ENCODE peak calls at places on chromosomes 4 and X, in four cellular contexts. H is H1, G is IMR-90, C is neuronal stem cell. J is an unnamed sample.

GRCh38 chr4:127055349-127055748 is 577.4 kb upstream of the INTU start:
- DNase-seq in H (no peak), G (peak), C (no peak), J (no peak)

GRCh38 chr4:113811329-113811728 is 49.8 kb upstream of the CAMK2D start:
- DNase-seq in H (no peak), G (no peak), C (no peak), J (no peak)

GRCh38 chr4:136918772-136919171 is 613.5 kb downstream of the PCDH18 start:
- DNase-seq in H (no peak), G (no peak), C (no peak), J (no peak)

GRCh38 chrX:9420513-9420912 is 44.3 kb upstream of the TBL1X start:
- DNase-seq in H (no peak), G (peak), C (no peak), J (no peak)

GRCh38 chrX:151983186-151983585 is 8.7 kb upstream of the GABRE start:
- DNase-seq in H (no peak), G (no peak), C (no peak), J (no peak)

GRCh38 chrX:77264490-77264889 is 182.7 kb upstream of the FGF16 start:
- DNase-seq in H (no peak), G (no peak), C (no peak), J (no peak)

GRCh38 chrX:13489451-13489850 is 80.0 kb upstream of the EGFL6 start:
- DNase-seq in H (no peak), G (peak), C (no peak), J (no peak)

GRCh38 chr4:10288830-10289533 is 168.2 kb downstream of the ZNF518B start:
- DNase-seq in H (no peak), G (no peak), C (no peak), J (no peak)

GRCh38 chr4:182307746-182308145 is 64.5 kb downstream of the TENM3 start:
- DNase-seq in H (no peak), G (peak), C (no peak), J (no peak)

GRCh38 chr4:149884046-149884445 is 68.4 kb upstream of the IQCM start:
- DNase-seq in H (no peak), G (no peak), C (no peak), J (no peak)

GRCh38 chr4:79198886-79199591 is 126.8 kb downstream of the NAA11 start:
- DNase-seq in H (no peak), G (no peak), C (no peak), J (no peak)

GRCh38 chr4:25658777-25659176 is 3.1 kb downstream of the SLC34A2 start:
- DNase-seq in H (no peak), G (no peak), C (no peak), J (no peak)

GRCh38 chrX:103101280-103102042 is 8.5 kb upstream of the NXF3 start:
- DNase-seq in H (no peak), G (no peak), C (no peak), J (no peak)

GRCh38 chr4:79653871-79654270 is 245.8 kb upstream of the GK2 start:
- DNase-seq in H (no peak), G (no peak), C (no peak), J (no peak)

GRCh38 chr4:11428701-11429571 is at the start of gene HS3ST1:
- DNase-seq in H (peak), G (peak), C (peak), J (peak)

GRCh38 chr4:98466868-98467599 is 191.4 kb downstream of the TSPAN5 start:
- DNase-seq in H (peak), G (peak), C (no peak), J (no peak)

GRCh38 chr4:53576218-53576617 is 15.1 kb downstream of the LNX1 start:
- DNase-seq in H (no peak), G (no peak), C (no peak), J (no peak)
- H3K23ac ChIP-seq in H (no peak), G (peak), C (no peak), J (no peak)

DNA sequence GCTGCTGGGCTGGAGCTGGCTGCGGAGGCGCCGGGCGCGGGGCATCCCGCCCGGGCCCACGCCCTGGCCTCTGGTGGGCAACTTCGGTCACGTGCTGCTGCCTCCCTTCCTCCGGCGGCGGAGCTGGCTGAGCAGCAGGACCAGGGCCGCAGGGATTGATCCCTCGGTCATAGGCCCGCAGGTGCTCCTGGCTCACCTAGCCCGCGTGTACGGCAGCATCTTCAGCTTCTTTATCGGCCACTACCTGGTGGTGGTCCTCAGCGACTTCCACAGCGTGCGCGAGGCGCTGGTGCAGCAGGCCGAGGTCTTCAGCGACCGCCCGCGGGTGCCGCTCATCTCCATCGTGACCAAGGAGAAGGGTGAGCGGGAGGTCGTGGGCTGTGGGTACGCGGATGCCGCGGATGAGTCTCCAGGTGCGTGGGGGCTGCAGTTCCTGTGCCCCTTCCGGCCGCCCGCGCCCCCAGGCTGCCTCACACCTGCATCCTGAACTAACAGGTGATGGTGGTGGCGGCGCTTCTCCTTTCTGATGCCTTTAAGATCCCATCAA is 499 bp downstream of the CYP2U1 start:
- DNase-seq in H (no peak), G (no peak), C (no peak), J (no peak)
- H3K23ac ChIP-seq in H (no peak), G (peak), C (peak), J (no peak)

DNA sequence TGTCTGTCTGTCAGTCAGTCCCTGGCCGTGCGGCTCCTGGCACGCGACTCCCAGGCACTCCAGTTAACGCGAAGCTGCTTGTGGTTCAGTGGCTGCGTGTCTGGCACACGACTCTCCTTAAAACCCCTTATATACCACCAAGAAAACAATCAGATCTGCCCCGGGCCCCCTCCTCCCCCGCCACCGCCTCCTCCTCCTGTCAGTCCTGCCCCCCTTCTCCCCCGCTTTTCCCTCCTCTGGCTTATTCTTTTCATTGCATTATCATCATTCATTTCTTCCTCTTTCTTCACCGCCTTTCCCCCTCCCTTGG is at the start of gene NEUROG2:
- DNase-seq in H (no peak), G (no peak), C (no peak), J (no peak)
- H3K23ac ChIP-seq in H (no peak), G (no peak), C (peak), J (no peak)

GRCh38 chrX:48903290-48903689 is 5.6 kb downstream of the PQBP1 start:
- DNase-seq in H (no peak), G (no peak), C (no peak), J (no peak)

GRCh38 chrX:48899078-48899410 is 1.3 kb downstream of the PQBP1 start:
- DNase-seq in H (no peak), G (no peak), C (no peak), J (no peak)

GRCh38 chrX:48902776-48903175 is 5.0 kb downstream of the PQBP1 start:
- DNase-seq in H (no peak), G (no peak), C (no peak), J (no peak)

GRCh38 chrX:48902135-48902534 is 4.4 kb downstream of the PQBP1 start:
- DNase-seq in H (no peak), G (no peak), C (no peak), J (no peak)

DNA sequence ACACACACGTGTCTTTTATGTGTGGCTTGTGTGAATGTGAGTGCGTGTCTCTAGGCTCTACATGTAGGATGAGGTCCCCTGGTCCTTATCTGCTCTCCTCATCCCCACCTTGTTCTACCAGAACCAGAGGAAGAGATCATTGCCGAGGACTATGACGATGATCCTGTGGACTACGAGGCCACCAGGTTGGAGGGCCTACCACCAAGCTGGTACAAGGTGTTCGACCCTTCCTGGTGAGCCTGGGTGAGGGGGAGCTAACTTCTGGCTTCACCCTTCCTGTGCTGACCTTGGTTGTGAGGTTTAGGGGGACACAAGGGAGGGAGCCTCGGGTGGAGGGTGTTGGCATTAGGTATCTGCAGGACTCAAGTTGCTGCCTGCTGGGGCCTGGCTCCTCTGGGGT is 3.3 kb downstream of the PQBP1 start:
- DNase-seq in H (no peak), G (no peak), C (no peak), J (no peak)
- H3K23ac ChIP-seq in H (no peak), G (no peak), C (no peak), J (no peak)

GRCh38 chr4:4762300-4762699 is 97.2 kb upstream of the MSX1 start:
- DNase-seq in H (no peak), G (no peak), C (no peak), J (no peak)
- H3K23ac ChIP-seq in H (no peak), G (no peak), C (no peak), J (no peak)